ENCODE peak calls at places on chromosomes 1 and 21, in six cellular contexts. N is OCI-LY7; I is transverse colon; R is mucosa of descending colon; O is HAP-1; L is CD8-positive, alpha-beta memory T cell. J is an unnamed sample. For H3K4me1, the result is how much of the 10 kb centered on the place peaks cover.

GRCh38 chr1:60982539-60982938 is 99.8 kb upstream of the NFIA start:
- DNase-seq in N (no peak), I (no peak), R (no peak), O (no peak), L (no peak), J (no peak)

GRCh38 chr1:162878000-162878596 is 17.1 kb upstream of the CCDC190 start:
- DNase-seq in N (peak), I (peak), R (peak), O (peak), L (no peak), J (no peak)

GRCh38 chr21:21063828-21064227 is 65.6 kb downstream of the NCAM2 start:
- DNase-seq in N (no peak), I (no peak), R (no peak), O (no peak), L (no peak), J (no peak)

GRCh38 chr21:43893536-43894205 is 28.6 kb downstream of the AGPAT3 start:
- DNase-seq in N (no peak), I (no peak), R (no peak), O (no peak), L (no peak), J (no peak)

GRCh38 chr21:36466061-36466511 is 13.8 kb downstream of the CLDN14 start:
- DNase-seq in N (no peak), I (no peak), R (no peak), O (no peak), L (no peak), J (no peak)

GRCh38 chr1:197467881-197468280 is 199.8 kb downstream of the CRB1 start:
- DNase-seq in N (no peak), I (no peak), R (no peak), O (no peak), L (no peak), J (no peak)

GRCh38 chr1:110708968-110709367 is 34.2 kb upstream of the KCNA3 start:
- DNase-seq in N (no peak), I (no peak), R (no peak), O (no peak), L (no peak), J (no peak)

GRCh38 chr1:105793541-105794146 is 1262.8 kb upstream of the PRMT6 start:
- DNase-seq in N (peak), I (peak), R (no peak), O (peak), L (no peak), J (no peak)

GRCh38 chr1:3352952-3353331 is 101.5 kb upstream of the ARHGEF16 start:
- DNase-seq in N (no peak), I (peak), R (peak), O (no peak), L (no peak), J (no peak)

GRCh38 chr21:32578107-32578691 is 7.1 kb downstream of the TCP10L start:
- DNase-seq in N (peak), I (peak), R (peak), O (peak), L (peak), J (no peak)

GRCh38 chr1:24387636-24388035 is 25.9 kb downstream of the STPG1 start:
- DNase-seq in N (no peak), I (no peak), R (no peak), O (no peak), L (no peak), J (no peak)

GRCh38 chr1:10987840-10988417 is 24.5 kb upstream of the TARDBP start:
- DNase-seq in N (no peak), I (no peak), R (no peak), O (no peak), L (no peak), J (no peak)

GRCh38 chr1:107555578-107555977 is 409.4 kb downstream of the VAV3 start:
- DNase-seq in N (no peak), I (no peak), R (no peak), O (no peak), L (no peak), J (no peak)

GRCh38 chr21:46060596-46061061 is 37.3 kb upstream of the COL6A2 start:
- DNase-seq in N (no peak), I (peak), R (peak), O (no peak), L (peak), J (no peak)

GRCh38 chr1:223258751-223259177 is 105.2 kb downstream of the SUSD4 start:
- DNase-seq in N (no peak), I (no peak), R (no peak), O (no peak), L (no peak), J (no peak)

GRCh38 chr1:64536836-64537490 is 67.0 kb downstream of the CACHD1 start:
- DNase-seq in N (no peak), I (no peak), R (no peak), O (no peak), L (no peak), J (no peak)

GRCh38 chr1:64539279-64539678 is 69.3 kb downstream of the CACHD1 start:
- DNase-seq in N (no peak), I (no peak), R (no peak), O (no peak), L (no peak), J (no peak)

GRCh38 chr1:64537942-64538341 is 68.0 kb downstream of the CACHD1 start:
- DNase-seq in N (no peak), I (no peak), R (no peak), O (no peak), L (no peak), J (no peak)

GRCh38 chr1:64539808-64540207 is 69.9 kb downstream of the CACHD1 start:
- DNase-seq in N (no peak), I (peak), R (peak), O (peak), L (no peak), J (no peak)

GRCh38 chr1:64538389-64538788 is 68.5 kb downstream of the CACHD1 start:
- DNase-seq in N (no peak), I (no peak), R (no peak), O (no peak), L (no peak), J (no peak)
- H3K4me1 ChIP-seq in N (under half), I (under half), R (under half), O (under half), L (under half), J (under half)

GRCh38 chr1:77234096-77234495 is 14.9 kb upstream of the PIGK start:
- DNase-seq in N (no peak), I (no peak), R (no peak), O (no peak), L (no peak), J (no peak)
- H3K4me1 ChIP-seq in N (under half), I (under half), R (under half), O (under half), L (under half), J (under half)

GRCh38 chr1:89922911-89923310 is 72.0 kb upstream of the ZNF326 start:
- DNase-seq in N (no peak), I (no peak), R (no peak), O (no peak), L (no peak), J (no peak)

GRCh38 chr1:89919174-89919573 is 75.7 kb upstream of the ZNF326 start:
- DNase-seq in N (no peak), I (no peak), R (no peak), O (no peak), L (no peak), J (no peak)

GRCh38 chr1:89918127-89918793 is 76.7 kb upstream of the ZNF326 start:
- DNase-seq in N (no peak), I (no peak), R (no peak), O (no peak), L (no peak), J (no peak)

GRCh38 chr1:89917353-89917752 is 77.6 kb upstream of the ZNF326 start:
- DNase-seq in N (no peak), I (no peak), R (no peak), O (no peak), L (no peak), J (no peak)

DNA sequence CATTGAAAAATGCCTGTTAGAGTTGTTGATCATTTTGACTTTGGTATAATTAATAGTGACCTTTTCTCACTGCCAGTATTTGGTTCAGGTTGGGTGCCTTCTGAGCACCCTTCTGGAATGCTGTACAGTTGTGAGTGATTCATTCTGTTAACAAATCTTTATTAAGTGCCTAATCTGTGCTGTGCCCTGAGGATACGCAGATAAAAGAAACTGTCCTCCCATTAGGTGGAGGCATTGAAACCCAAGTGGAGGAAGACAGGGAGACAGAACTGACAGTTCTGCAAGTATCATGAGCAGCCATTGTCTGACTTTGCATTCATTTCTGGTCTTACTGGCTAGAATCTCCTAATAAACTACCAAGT is 76.1 kb upstream of the ZNF326 start:
- DNase-seq in N (no peak), I (no peak), R (no peak), O (peak), L (no peak), J (no peak)
- H3K4me1 ChIP-seq in N (under half), I (under half), R (under half), O (under half), L (under half), J (under half)

DNA sequence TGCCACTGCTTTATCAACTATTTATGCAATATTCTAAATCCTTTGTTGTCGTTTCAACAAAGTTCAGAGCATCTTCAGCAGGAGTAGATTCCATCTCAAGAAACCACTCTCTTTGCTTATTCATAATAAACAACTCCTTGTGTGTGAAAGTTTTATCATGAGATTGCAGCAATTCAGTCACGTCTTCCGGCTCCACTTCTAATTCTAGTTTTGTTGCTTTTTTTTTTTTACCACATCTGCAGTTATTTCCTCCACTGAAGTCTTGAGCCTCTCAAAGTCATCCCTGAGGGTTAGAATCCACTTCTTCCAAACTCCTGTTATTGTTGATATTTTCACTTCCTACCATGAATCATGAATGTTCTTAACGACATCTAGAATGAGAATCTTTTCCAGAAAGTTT is 14.8 kb upstream of the ETS2 start:
- DNase-seq in N (no peak), I (no peak), R (no peak), O (no peak), L (no peak), J (no peak)
- H3K4me1 ChIP-seq in N (under half), I (half or more), R (half or more), O (under half), L (under half), J (under half)

DNA sequence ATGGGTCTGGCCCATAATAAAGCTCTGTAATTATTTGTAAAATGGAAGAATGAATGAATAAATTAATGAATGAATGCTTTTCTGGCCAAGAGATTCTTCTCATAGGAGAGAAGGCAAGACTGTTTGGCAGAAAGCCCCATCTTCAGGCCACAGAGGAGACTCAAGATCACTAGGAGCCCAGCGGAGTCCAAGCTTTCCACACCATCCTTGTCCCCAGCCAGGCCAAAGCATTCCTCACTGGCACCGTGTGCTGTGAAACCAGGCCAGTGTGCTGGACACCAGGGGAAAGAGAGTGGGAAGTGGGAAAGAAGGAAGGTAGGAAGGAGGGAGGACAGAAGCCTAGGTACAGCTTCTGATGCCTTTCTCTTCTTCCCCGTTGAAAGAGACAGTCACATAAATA is 86.4 kb downstream of the PLXNA2 start:
- DNase-seq in N (no peak), I (no peak), R (no peak), O (no peak), L (no peak), J (no peak)
- H3K4me1 ChIP-seq in N (under half), I (half or more), R (under half), O (under half), L (under half), J (under half)

DNA sequence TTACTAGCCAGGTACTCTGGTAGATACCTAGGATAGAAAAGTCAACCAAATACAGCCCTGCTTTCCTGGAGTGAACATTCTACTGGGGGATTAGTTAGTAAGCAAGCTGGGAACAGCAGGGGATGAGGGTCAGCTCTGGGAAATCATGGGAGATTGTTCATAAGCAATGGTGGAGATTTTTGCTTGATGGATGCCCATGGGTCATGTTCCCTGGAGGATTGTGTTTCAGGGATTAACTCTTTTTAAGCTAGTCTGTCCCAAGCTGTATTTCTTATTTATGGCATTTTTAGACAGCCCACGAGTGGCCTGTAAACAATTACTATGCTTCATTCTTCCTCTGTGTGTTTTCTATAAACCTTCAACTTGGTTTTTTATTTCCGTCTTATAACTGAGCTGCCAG is 18.9 kb downstream of the CACHD1 start:
- DNase-seq in N (no peak), I (no peak), R (no peak), O (peak), L (no peak), J (no peak)
- H3K4me1 ChIP-seq in N (under half), I (under half), R (under half), O (under half), L (under half), J (under half)

DNA sequence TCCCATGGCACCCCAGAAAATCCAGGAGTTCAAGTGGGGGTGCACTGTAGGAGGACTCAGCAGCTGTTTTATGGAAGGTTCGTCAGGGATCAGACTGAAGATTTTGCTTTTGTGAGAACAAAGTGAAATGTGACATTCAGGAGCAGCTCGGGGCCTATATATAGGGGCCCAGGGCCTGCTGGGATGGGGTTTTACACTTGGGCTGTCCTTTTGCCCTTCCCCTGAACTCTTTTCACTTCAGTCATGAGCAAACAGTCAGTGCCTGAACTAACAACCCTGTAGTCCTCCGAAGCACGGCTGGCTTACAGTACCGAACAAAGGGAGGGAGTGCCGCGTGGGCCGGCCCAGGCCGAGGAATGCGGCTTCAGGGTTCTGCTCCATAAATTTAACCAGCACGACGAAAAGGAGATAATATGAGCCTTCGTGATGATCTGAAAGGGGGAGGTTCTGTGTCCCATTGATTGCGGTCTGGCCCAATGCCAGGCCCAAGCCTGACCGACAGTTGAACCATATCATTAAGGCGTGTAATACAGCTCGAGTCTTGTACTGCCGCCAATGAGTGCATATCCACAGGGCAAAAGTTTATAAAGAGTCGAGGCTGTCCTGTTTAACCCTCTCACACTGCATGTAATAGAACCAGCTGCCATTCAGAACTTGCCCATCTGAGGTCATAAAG is 139.9 kb downstream of the DHRS3 start:
- DNase-seq in N (no peak), I (peak), R (peak), O (peak), L (no peak), J (no peak)
- H3K4me1 ChIP-seq in N (under half), I (half or more), R (half or more), O (under half), L (half or more), J (half or more)

GRCh38 chr1:38022810-38023209 is 10.3 kb downstream of the UTP11 start:
- DNase-seq in N (no peak), I (no peak), R (no peak), O (no peak), L (no peak), J (no peak)

GRCh38 chr1:38021969-38022368 is 9.4 kb downstream of the UTP11 start:
- DNase-seq in N (no peak), I (no peak), R (no peak), O (no peak), L (no peak), J (no peak)

GRCh38 chr1:38018864-38019343 is 6.4 kb downstream of the UTP11 start:
- DNase-seq in N (peak), I (no peak), R (no peak), O (no peak), L (no peak), J (no peak)

GRCh38 chr1:38015978-38016640 is 3.6 kb downstream of the UTP11 start:
- DNase-seq in N (no peak), I (no peak), R (no peak), O (no peak), L (no peak), J (no peak)

DNA sequence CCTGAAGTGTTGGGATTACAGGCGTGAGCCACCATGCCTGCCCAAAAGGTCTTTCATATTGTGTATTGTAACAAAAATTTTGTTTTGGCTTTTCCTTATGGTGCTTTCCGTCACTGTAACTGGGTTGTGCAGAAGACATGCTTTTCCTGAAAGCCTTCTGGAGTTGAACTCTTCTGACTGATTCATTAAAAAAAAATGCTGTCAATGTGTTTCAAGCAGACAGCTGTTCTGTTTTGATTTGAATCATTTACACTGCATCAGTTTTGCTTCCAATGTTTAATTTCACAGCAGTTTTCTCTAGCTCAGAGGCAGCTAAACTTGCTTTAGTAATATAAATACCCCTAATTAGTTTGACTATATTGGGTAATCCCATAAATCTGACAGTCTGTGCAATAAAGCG is 7.8 kb downstream of the UTP11 start:
- DNase-seq in N (no peak), I (no peak), R (no peak), O (no peak), L (no peak), J (no peak)
- H3K4me1 ChIP-seq in N (under half), I (under half), R (under half), O (under half), L (under half), J (under half)